ENCODE peak calls at places on chromosomes 2 and 18, in six cellular contexts. E is stomach, P is MM.1S, Z is A549, M is uterus, J is Peyer's patch. G is an unnamed sample.

GRCh38 chr2:165953306-165953654 is 296 bp downstream of the TTC21B start:
- DNase-seq in Z (peak), P (no peak), J (no peak), M (no peak), E (no peak), G (no peak)

GRCh38 chr2:120978359-120979050 is 242.8 kb downstream of the GLI2 start:
- DNase-seq in Z (peak), M (no peak), E (no peak), J (no peak), P (no peak), G (no peak)

GRCh38 chr2:110788936-110789335 is 56.6 kb downstream of the ACOXL start:
- DNase-seq in J (no peak), M (no peak), Z (no peak), P (no peak), E (no peak), G (no peak)

GRCh38 chr18:48975817-48976649 is 25.3 kb upstream of the SMAD7 start:
- DNase-seq in J (peak), P (peak), M (no peak), Z (peak), E (peak), G (no peak)

GRCh38 chr2:152499921-152500320 is 164.9 kb downstream of the FMNL2 start:
- DNase-seq in M (no peak), Z (no peak), J (no peak), P (no peak), E (no peak), G (no peak)

GRCh38 chr18:61965306-61965705 is 72.5 kb upstream of the RNF152 start:
- DNase-seq in E (no peak), P (no peak), Z (no peak), M (no peak), J (no peak), G (no peak)

GRCh38 chr2:234502285-234502918 is 5.5 kb upstream of the ARL4C start:
- DNase-seq in Z (peak), J (no peak), M (no peak), P (no peak), E (no peak), G (no peak)

GRCh38 chr2:111168528-111168929 is 47.8 kb downstream of the BCL2L11 start:
- DNase-seq in E (peak), J (peak), M (no peak), Z (peak), P (no peak), G (no peak)

GRCh38 chr18:34985963-34986362 is 55.2 kb upstream of the MAPRE2 start:
- DNase-seq in Z (no peak), M (no peak), J (no peak), E (no peak), P (no peak), G (no peak)

GRCh38 chr18:48412339-48412929 is 3.3 kb upstream of the ZBTB7C start:
- DNase-seq in M (no peak), Z (peak), E (no peak), P (peak), J (peak), G (no peak)

GRCh38 chr2:234953116-234954031 is 1.6 kb downstream of the SH3BP4 start:
- DNase-seq in E (peak), P (no peak), J (peak), M (no peak), Z (no peak), G (no peak)

GRCh38 chr2:15042824-15043223 is 410.3 kb downstream of the LRATD1 start:
- DNase-seq in J (peak), E (peak), P (no peak), M (no peak), Z (no peak), G (no peak)

GRCh38 chr2:156511112-156511511 is 74.9 kb downstream of the GPD2 start:
- DNase-seq in Z (no peak), E (no peak), J (no peak), P (no peak), M (no peak), G (no peak)

GRCh38 chr2:1755436-1756191 is 11.3 kb upstream of the PXDN start:
- DNase-seq in P (no peak), M (no peak), Z (no peak), J (no peak), E (peak), G (peak)

GRCh38 chr18:48342125-48342524 is 67.1 kb downstream of the ZBTB7C start:
- DNase-seq in P (no peak), Z (no peak), J (no peak), E (no peak), M (no peak), G (no peak)

GRCh38 chr18:22558945-22559385 is 141.2 kb upstream of the CTAGE1 start:
- DNase-seq in E (peak), P (no peak), J (peak), Z (peak), M (peak), G (peak)

GRCh38 chr2:222669353-222669752 is 2.1 kb upstream of the MOGAT1 start:
- DNase-seq in Z (no peak), M (no peak), J (no peak), E (no peak), P (no peak), G (no peak)

GRCh38 chr2:29559608-29560007 is 361.8 kb downstream of the ALK start:
- DNase-seq in Z (no peak), E (no peak), M (no peak), J (no peak), P (no peak), G (no peak)

DNA sequence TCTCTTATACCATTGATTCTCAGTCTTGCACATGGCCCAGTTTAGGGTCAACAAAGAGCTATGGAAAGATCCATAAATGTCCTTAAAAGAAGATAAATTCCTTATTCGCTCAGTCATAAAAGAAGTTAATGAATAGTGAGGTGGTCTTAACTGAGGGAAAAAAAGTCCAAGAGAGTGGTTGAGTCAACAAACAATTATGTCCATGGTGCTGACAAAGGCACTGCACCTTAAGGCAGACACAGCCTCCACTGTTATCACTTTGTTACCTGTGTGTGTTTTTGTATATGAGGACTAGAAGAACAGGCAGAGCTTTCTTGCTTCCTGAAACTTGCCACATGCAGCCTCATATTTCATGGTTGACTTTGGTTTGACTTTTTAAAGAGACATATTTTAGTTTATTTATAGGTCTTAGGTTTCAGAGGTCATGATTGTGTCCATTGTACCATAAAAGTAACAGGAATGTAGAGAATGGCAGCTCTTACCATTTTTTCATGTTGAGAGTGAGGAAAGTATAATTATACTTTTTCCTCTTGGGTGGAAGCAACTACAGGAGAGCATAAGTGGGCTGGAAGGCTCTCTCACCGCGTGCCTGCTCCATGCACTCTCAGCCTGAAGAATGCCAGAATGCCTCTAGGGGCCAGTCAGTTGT is 93.6 kb downstream of the XRCC5 start:
- DNase-seq in E (no peak), M (no peak), P (no peak), Z (no peak), J (no peak), G (no peak)
- TF ChIP-seq CTCF in E (no peak), M (no peak), P (no peak), Z (no peak), J (no peak), G (no peak)

GRCh38 chr2:2834530-2835254 is 503.6 kb upstream of the MYT1L start:
- DNase-seq in E (peak), Z (no peak), J (no peak), P (no peak), M (no peak), G (peak)

GRCh38 chr2:2830576-2830975 is 499.5 kb upstream of the MYT1L start:
- DNase-seq in J (no peak), P (no peak), Z (no peak), E (peak), M (no peak), G (peak)

GRCh38 chr2:2831656-2832055 is 500.6 kb upstream of the MYT1L start:
- DNase-seq in M (no peak), P (no peak), J (peak), E (peak), Z (no peak), G (peak)

GRCh38 chr2:2834105-2834504 is 503.0 kb upstream of the MYT1L start:
- DNase-seq in Z (no peak), P (no peak), J (no peak), E (peak), M (no peak), G (peak)

DNA sequence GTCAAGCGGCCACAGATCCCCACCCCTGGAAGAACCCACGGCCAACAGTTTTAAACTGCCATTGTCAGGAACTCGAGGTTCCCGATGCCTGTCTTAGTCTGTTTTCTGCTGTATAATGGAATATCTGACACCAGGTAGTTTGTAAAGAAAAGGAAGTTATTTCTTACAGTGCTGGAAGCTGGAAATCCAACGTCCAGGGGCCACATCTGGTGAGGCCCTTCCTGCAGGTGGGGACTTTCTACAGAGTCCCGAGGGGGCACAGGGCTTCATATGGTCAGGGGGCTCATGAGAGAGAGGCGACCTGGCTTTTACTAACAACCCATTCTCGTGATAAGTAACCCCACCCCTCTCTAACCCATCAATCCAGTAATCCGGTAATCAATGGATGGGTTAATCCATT is 501.6 kb upstream of the MYT1L start:
- DNase-seq in P (no peak), M (no peak), J (no peak), Z (no peak), E (no peak), G (peak)
- H3K4me3 ChIP-seq in P (no peak), M (no peak), J (no peak), Z (no peak), E (no peak), G (no peak)

GRCh38 chr2:11682590-11682915 is 12.6 kb upstream of the NTSR2 start:
- DNase-seq in E (peak), P (no peak), Z (no peak), J (no peak), M (no peak), G (peak)

GRCh38 chr2:11680901-11681721 is 11.1 kb upstream of the NTSR2 start:
- DNase-seq in P (no peak), M (no peak), E (peak), J (no peak), Z (no peak), G (peak)

GRCh38 chr2:11680181-11680900 is 10.3 kb upstream of the NTSR2 start:
- DNase-seq in Z (no peak), E (peak), J (peak), P (no peak), M (no peak), G (peak)

GRCh38 chr2:11683486-11683885 is 13.5 kb upstream of the NTSR2 start:
- DNase-seq in J (no peak), P (no peak), E (peak), Z (no peak), M (no peak), G (no peak)

GRCh38 chr2:11681722-11682589 is 12.0 kb upstream of the NTSR2 start:
- DNase-seq in J (peak), Z (peak), M (no peak), P (peak), E (peak), G (peak)
- H3K27ac ChIP-seq in J (no peak), Z (no peak), M (no peak), P (no peak), E (no peak), G (no peak)

GRCh38 chr18:78982186-78982585 is 2.6 kb downstream of the SALL3 start:
- DNase-seq in P (no peak), J (no peak), Z (no peak), M (no peak), E (no peak), G (no peak)

GRCh38 chr18:78986018-78986481 is 6.4 kb downstream of the SALL3 start:
- DNase-seq in J (no peak), M (no peak), Z (peak), E (no peak), P (no peak), G (no peak)

GRCh38 chr18:78983530-78983929 is 3.9 kb downstream of the SALL3 start:
- DNase-seq in Z (no peak), M (no peak), E (no peak), J (no peak), P (no peak), G (no peak)

GRCh38 chr18:78981652-78981955 is 2.0 kb downstream of the SALL3 start:
- DNase-seq in J (no peak), M (no peak), P (no peak), E (no peak), Z (no peak), G (no peak)

GRCh38 chr18:78984941-78985784 is 5.5 kb downstream of the SALL3 start:
- DNase-seq in Z (peak), E (no peak), J (no peak), P (no peak), M (no peak), G (no peak)
- TF ChIP-seq CTCF in Z (no peak), E (no peak), J (peak), P (peak), M (no peak), G (no peak)

GRCh38 chr2:11338580-11338979 is 5.9 kb downstream of the ROCK2 start:
- DNase-seq in J (no peak), P (no peak), M (no peak), E (no peak), Z (no peak), G (no peak)
- H3K4me3 ChIP-seq in J (no peak), P (no peak), M (no peak), E (no peak), Z (no peak), G (no peak)

GRCh38 chr2:96906719-96907404 is 37.0 kb upstream of the SEMA4C start:
- DNase-seq in Z (no peak), M (peak), J (no peak), P (peak), E (no peak), G (peak)
- H3K27ac ChIP-seq in Z (no peak), M (peak), J (peak), P (no peak), E (peak), G (peak)

GRCh38 chr2:48540237-48540935 is 10.4 kb downstream of the STON1 start:
- DNase-seq in Z (no peak), E (no peak), J (no peak), P (no peak), M (no peak), G (no peak)
- TF ChIP-seq CTCF in Z (no peak), E (no peak), J (no peak), P (no peak), M (no peak), G (no peak)

DNA sequence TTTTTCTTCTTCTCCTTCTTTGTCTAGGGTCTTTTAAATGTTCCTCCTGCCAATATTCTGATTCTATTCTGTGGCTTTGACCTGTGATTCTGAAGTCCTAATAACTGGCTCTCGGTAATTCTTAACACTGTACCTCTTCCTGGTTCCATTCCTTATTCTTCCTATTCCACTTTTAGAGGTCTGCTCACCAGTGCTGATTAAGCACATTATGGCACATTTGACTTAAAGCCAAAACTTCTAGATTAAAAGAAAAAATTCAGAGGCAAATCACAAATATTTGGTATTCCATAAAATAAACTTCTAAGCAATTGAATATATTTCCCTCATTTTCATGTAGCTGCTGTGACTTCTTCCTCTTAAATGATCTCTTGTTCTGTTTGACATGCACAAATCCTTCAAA is 47.5 kb downstream of the NXPH2 start:
- DNase-seq in M (no peak), Z (no peak), P (no peak), E (no peak), J (no peak), G (no peak)
- H3K4me3 ChIP-seq in M (no peak), Z (no peak), P (no peak), E (no peak), J (no peak), G (no peak)

DNA sequence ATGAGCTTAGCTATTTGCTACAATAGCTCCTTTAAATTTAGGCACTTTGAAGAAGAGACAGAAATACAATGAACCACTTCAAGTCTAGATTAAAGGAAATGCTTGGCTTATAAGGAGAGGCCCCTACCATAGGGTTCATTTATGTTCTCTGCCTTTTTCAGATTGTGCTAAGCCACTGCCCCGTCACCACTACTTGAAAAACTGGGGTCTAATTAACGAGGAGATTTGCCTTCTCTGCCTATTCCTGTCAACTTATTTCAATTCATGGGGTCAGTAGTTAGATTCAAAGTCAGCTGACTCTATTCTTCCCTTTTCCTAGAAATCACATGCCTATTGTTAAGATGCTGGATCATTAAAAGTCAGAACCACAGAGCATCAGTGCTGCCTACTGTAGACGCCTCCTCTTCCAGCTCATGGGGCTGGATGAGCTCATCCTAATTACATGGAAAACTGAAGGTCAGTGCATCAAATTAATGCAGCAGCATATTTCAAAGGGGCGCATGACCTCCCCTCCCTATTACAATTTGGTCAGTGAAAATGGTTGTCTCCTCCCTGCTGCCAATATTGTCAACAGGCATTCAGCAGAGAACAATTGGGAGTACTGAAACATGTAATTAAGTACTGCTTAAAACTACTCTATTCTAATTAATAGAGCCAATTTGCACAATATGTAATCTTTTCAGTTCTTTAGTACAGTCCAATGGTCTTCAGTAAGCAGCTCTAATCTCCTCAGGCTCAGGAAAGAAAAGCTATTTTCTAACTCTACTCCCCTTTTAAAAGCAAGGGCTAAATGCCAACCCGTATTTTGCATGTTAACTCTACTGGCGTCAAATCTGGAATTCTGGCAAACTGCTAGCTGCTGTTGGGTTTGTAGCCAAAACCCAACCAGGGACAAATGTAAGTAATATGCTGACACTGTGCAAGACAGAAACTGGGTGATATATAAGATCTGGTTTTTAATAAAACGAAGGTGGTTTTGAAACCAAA is 117.3 kb upstream of the ITGB6 start:
- DNase-seq in M (no peak), E (no peak), Z (no peak), J (no peak), P (no peak), G (no peak)
- H3K27ac ChIP-seq in M (peak), E (peak), Z (no peak), J (no peak), P (no peak), G (peak)

GRCh38 chr18:52175406-52175805 is 164.6 kb upstream of the DCC start:
- DNase-seq in P (no peak), M (no peak), E (no peak), J (no peak), Z (no peak), G (no peak)
- TF ChIP-seq CTCF in P (no peak), M (no peak), E (no peak), J (no peak), Z (no peak), G (no peak)

G was measured in coronary artery.